ENCODE peak calls at places on chromosomes 3 and 15, in seven cellular contexts. One of them, this sample, is unnamed.

GRCh38 chr3:120338517-120338916 is 10.6 kb downstream of the LRRC58 start:
- DNase-seq in CD8-positive, alpha-beta memory T cell: no peak
- DNase-seq in amniotic stem cell: no peak
- DNase-seq in fibroblast of villous mesenchyme: no peak
- DNase-seq in GF-D8: no peak
- DNase-seq in stomach: no peak
- DNase-seq in stimulated activated CD4-positive, alpha-beta T cell treated with anti-CD3 and anti-CD28 coated beads, Interleukin-2, amount 100 ng/mL, for 48 hours: peak; percentile 6
- DNase-seq in this sample: no peak

GRCh38 chr3:183298708-183299153 is 45.7 kb downstream of the B3GNT5 start:
- DNase-seq in CD8-positive, alpha-beta memory T cell: no peak
- DNase-seq in amniotic stem cell: no peak
- DNase-seq in fibroblast of villous mesenchyme: peak; percentile 98
- DNase-seq in GF-D8: peak; percentile 79
- DNase-seq in stomach: no peak
- DNase-seq in stimulated activated CD4-positive, alpha-beta T cell treated with anti-CD3 and anti-CD28 coated beads, Interleukin-2, amount 100 ng/mL, for 48 hours: no peak
- DNase-seq in this sample: peak; percentile 70

GRCh38 chr3:42668793-42669217 is 15.3 kb downstream of the ZBTB47 start:
- DNase-seq in CD8-positive, alpha-beta memory T cell: no peak
- DNase-seq in amniotic stem cell: no peak
- DNase-seq in fibroblast of villous mesenchyme: no peak
- DNase-seq in GF-D8: no peak
- DNase-seq in stomach: no peak
- DNase-seq in stimulated activated CD4-positive, alpha-beta T cell treated with anti-CD3 and anti-CD28 coated beads, Interleukin-2, amount 100 ng/mL, for 48 hours: no peak
- DNase-seq in this sample: no peak

GRCh38 chr15:42079401-42079908 is 14.9 kb downstream of the PLA2G4D start:
- DNase-seq in CD8-positive, alpha-beta memory T cell: no peak
- DNase-seq in amniotic stem cell: no peak
- DNase-seq in fibroblast of villous mesenchyme: no peak
- DNase-seq in GF-D8: no peak
- DNase-seq in stomach: peak; percentile 21
- DNase-seq in stimulated activated CD4-positive, alpha-beta T cell treated with anti-CD3 and anti-CD28 coated beads, Interleukin-2, amount 100 ng/mL, for 48 hours: no peak
- DNase-seq in this sample: no peak

GRCh38 chr3:52010431-52010830 is 14.7 kb upstream of the RPL29 start:
- DNase-seq in CD8-positive, alpha-beta memory T cell: no peak
- DNase-seq in amniotic stem cell: no peak
- DNase-seq in fibroblast of villous mesenchyme: no peak
- DNase-seq in GF-D8: no peak
- DNase-seq in stomach: no peak
- DNase-seq in stimulated activated CD4-positive, alpha-beta T cell treated with anti-CD3 and anti-CD28 coated beads, Interleukin-2, amount 100 ng/mL, for 48 hours: no peak
- DNase-seq in this sample: no peak

GRCh38 chr3:14118400-14119165 is 6.1 kb downstream of the CHCHD4 start:
- DNase-seq in CD8-positive, alpha-beta memory T cell: no peak
- DNase-seq in amniotic stem cell: no peak
- DNase-seq in fibroblast of villous mesenchyme: peak; percentile 90
- DNase-seq in GF-D8: no peak
- DNase-seq in stomach: no peak
- DNase-seq in stimulated activated CD4-positive, alpha-beta T cell treated with anti-CD3 and anti-CD28 coated beads, Interleukin-2, amount 100 ng/mL, for 48 hours: no peak
- DNase-seq in this sample: no peak

GRCh38 chr3:13028010-13028821 is 45.0 kb downstream of the IQSEC1 start:
- DNase-seq in CD8-positive, alpha-beta memory T cell: no peak
- DNase-seq in amniotic stem cell: no peak
- DNase-seq in fibroblast of villous mesenchyme: no peak
- DNase-seq in GF-D8: no peak
- DNase-seq in stomach: no peak
- DNase-seq in stimulated activated CD4-positive, alpha-beta T cell treated with anti-CD3 and anti-CD28 coated beads, Interleukin-2, amount 100 ng/mL, for 48 hours: no peak
- DNase-seq in this sample: no peak

GRCh38 chr15:42149493-42150245 is 6.8 kb downstream of the PLA2G4F start:
- DNase-seq in CD8-positive, alpha-beta memory T cell: no peak
- DNase-seq in amniotic stem cell: no peak
- DNase-seq in fibroblast of villous mesenchyme: no peak
- DNase-seq in GF-D8: no peak
- DNase-seq in stomach: peak; percentile 21
- DNase-seq in stimulated activated CD4-positive, alpha-beta T cell treated with anti-CD3 and anti-CD28 coated beads, Interleukin-2, amount 100 ng/mL, for 48 hours: no peak
- DNase-seq in this sample: no peak

GRCh38 chr3:9870978-9871377 is 9.1 kb downstream of the CIDEC start:
- DNase-seq in CD8-positive, alpha-beta memory T cell: no peak
- DNase-seq in amniotic stem cell: peak; percentile 43
- DNase-seq in fibroblast of villous mesenchyme: peak; percentile 77
- DNase-seq in GF-D8: no peak
- DNase-seq in stomach: no peak
- DNase-seq in stimulated activated CD4-positive, alpha-beta T cell treated with anti-CD3 and anti-CD28 coated beads, Interleukin-2, amount 100 ng/mL, for 48 hours: no peak
- DNase-seq in this sample: no peak

GRCh38 chr3:61073532-61073931 is 177.7 kb downstream of the FHIT start:
- DNase-seq in CD8-positive, alpha-beta memory T cell: no peak
- DNase-seq in amniotic stem cell: no peak
- DNase-seq in fibroblast of villous mesenchyme: no peak
- DNase-seq in GF-D8: no peak
- DNase-seq in stomach: no peak
- DNase-seq in stimulated activated CD4-positive, alpha-beta T cell treated with anti-CD3 and anti-CD28 coated beads, Interleukin-2, amount 100 ng/mL, for 48 hours: no peak
- DNase-seq in this sample: no peak

GRCh38 chr15:89121414-89121813 is 33.2 kb downstream of the ABHD2 start:
- DNase-seq in CD8-positive, alpha-beta memory T cell: no peak
- DNase-seq in amniotic stem cell: no peak
- DNase-seq in fibroblast of villous mesenchyme: no peak
- DNase-seq in GF-D8: no peak
- DNase-seq in stomach: peak; percentile 56
- DNase-seq in stimulated activated CD4-positive, alpha-beta T cell treated with anti-CD3 and anti-CD28 coated beads, Interleukin-2, amount 100 ng/mL, for 48 hours: no peak
- DNase-seq in this sample: no peak

GRCh38 chr3:131655076-131655685 is 152.4 kb upstream of the MRPL3 start:
- DNase-seq in CD8-positive, alpha-beta memory T cell: no peak
- DNase-seq in amniotic stem cell: no peak
- DNase-seq in fibroblast of villous mesenchyme: no peak
- DNase-seq in GF-D8: no peak
- DNase-seq in stomach: no peak
- DNase-seq in stimulated activated CD4-positive, alpha-beta T cell treated with anti-CD3 and anti-CD28 coated beads, Interleukin-2, amount 100 ng/mL, for 48 hours: no peak
- DNase-seq in this sample: no peak

GRCh38 chr3:38459499-38460048 is 5.9 kb downstream of the ACVR2B start:
- DNase-seq in CD8-positive, alpha-beta memory T cell: no peak
- DNase-seq in amniotic stem cell: no peak
- DNase-seq in fibroblast of villous mesenchyme: no peak
- DNase-seq in GF-D8: no peak
- DNase-seq in stomach: no peak
- DNase-seq in stimulated activated CD4-positive, alpha-beta T cell treated with anti-CD3 and anti-CD28 coated beads, Interleukin-2, amount 100 ng/mL, for 48 hours: no peak
- DNase-seq in this sample: no peak

GRCh38 chr3:152317956-152318355 is 49.2 kb downstream of the MBNL1 start:
- DNase-seq in CD8-positive, alpha-beta memory T cell: no peak
- DNase-seq in amniotic stem cell: no peak
- DNase-seq in fibroblast of villous mesenchyme: peak; percentile 68
- DNase-seq in GF-D8: no peak
- DNase-seq in stomach: no peak
- DNase-seq in stimulated activated CD4-positive, alpha-beta T cell treated with anti-CD3 and anti-CD28 coated beads, Interleukin-2, amount 100 ng/mL, for 48 hours: no peak
- DNase-seq in this sample: no peak

GRCh38 chr3:16264174-16264707 is 502 bp downstream of the DPH3 start:
- DNase-seq in CD8-positive, alpha-beta memory T cell: no peak
- DNase-seq in amniotic stem cell: no peak
- DNase-seq in fibroblast of villous mesenchyme: no peak
- DNase-seq in GF-D8: no peak
- DNase-seq in stomach: no peak
- DNase-seq in stimulated activated CD4-positive, alpha-beta T cell treated with anti-CD3 and anti-CD28 coated beads, Interleukin-2, amount 100 ng/mL, for 48 hours: no peak
- DNase-seq in this sample: no peak

GRCh38 chr15:61069369-61070075 is 159.6 kb downstream of the RORA start:
- DNase-seq in CD8-positive, alpha-beta memory T cell: no peak
- DNase-seq in amniotic stem cell: no peak
- DNase-seq in fibroblast of villous mesenchyme: no peak
- DNase-seq in GF-D8: no peak
- DNase-seq in stomach: no peak
- DNase-seq in stimulated activated CD4-positive, alpha-beta T cell treated with anti-CD3 and anti-CD28 coated beads, Interleukin-2, amount 100 ng/mL, for 48 hours: no peak
- DNase-seq in this sample: no peak

GRCh38 chr3:138113309-138113708 is 2.1 kb downstream of the DZIP1L start:
- DNase-seq in CD8-positive, alpha-beta memory T cell: no peak
- DNase-seq in amniotic stem cell: no peak
- DNase-seq in fibroblast of villous mesenchyme: no peak
- DNase-seq in GF-D8: no peak
- DNase-seq in stomach: no peak
- DNase-seq in stimulated activated CD4-positive, alpha-beta T cell treated with anti-CD3 and anti-CD28 coated beads, Interleukin-2, amount 100 ng/mL, for 48 hours: no peak
- DNase-seq in this sample: no peak

GRCh38 chr3:28915711-28916481 is 365.0 kb upstream of the RBMS3 start:
- DNase-seq in CD8-positive, alpha-beta memory T cell: no peak
- DNase-seq in amniotic stem cell: no peak
- DNase-seq in fibroblast of villous mesenchyme: peak; percentile 95
- DNase-seq in GF-D8: no peak
- DNase-seq in stomach: peak; percentile 26
- DNase-seq in stimulated activated CD4-positive, alpha-beta T cell treated with anti-CD3 and anti-CD28 coated beads, Interleukin-2, amount 100 ng/mL, for 48 hours: no peak
- DNase-seq in this sample: peak; percentile 38

GRCh38 chr3:62607287-62608029 is 234.1 kb upstream of the FEZF2 start:
- DNase-seq in CD8-positive, alpha-beta memory T cell: no peak
- DNase-seq in amniotic stem cell: no peak
- DNase-seq in fibroblast of villous mesenchyme: peak; percentile 25
- DNase-seq in GF-D8: no peak
- DNase-seq in stomach: peak; percentile 59
- DNase-seq in stimulated activated CD4-positive, alpha-beta T cell treated with anti-CD3 and anti-CD28 coated beads, Interleukin-2, amount 100 ng/mL, for 48 hours: no peak
- DNase-seq in this sample: no peak

GRCh38 chr3:172446198-172446597 is 2.1 kb downstream of the GHSR start:
- DNase-seq in CD8-positive, alpha-beta memory T cell: no peak
- DNase-seq in amniotic stem cell: no peak
- DNase-seq in fibroblast of villous mesenchyme: no peak
- DNase-seq in GF-D8: no peak
- DNase-seq in stomach: no peak
- DNase-seq in stimulated activated CD4-positive, alpha-beta T cell treated with anti-CD3 and anti-CD28 coated beads, Interleukin-2, amount 100 ng/mL, for 48 hours: no peak
- DNase-seq in this sample: no peak

GRCh38 chr15:63048986-63049665 is 6.6 kb downstream of the TPM1 start:
- DNase-seq in CD8-positive, alpha-beta memory T cell: no peak
- DNase-seq in amniotic stem cell: no peak
- DNase-seq in fibroblast of villous mesenchyme: peak; percentile 58
- DNase-seq in GF-D8: no peak
- DNase-seq in stomach: peak; percentile 46
- DNase-seq in stimulated activated CD4-positive, alpha-beta T cell treated with anti-CD3 and anti-CD28 coated beads, Interleukin-2, amount 100 ng/mL, for 48 hours: no peak
- DNase-seq in this sample: peak; percentile 61

GRCh38 chr15:97168704-97169475 is 791.6 kb upstream of the ARRDC4 start:
- DNase-seq in CD8-positive, alpha-beta memory T cell: no peak
- DNase-seq in amniotic stem cell: no peak
- DNase-seq in fibroblast of villous mesenchyme: no peak
- DNase-seq in GF-D8: no peak
- DNase-seq in stomach: no peak
- DNase-seq in stimulated activated CD4-positive, alpha-beta T cell treated with anti-CD3 and anti-CD28 coated beads, Interleukin-2, amount 100 ng/mL, for 48 hours: no peak
- DNase-seq in this sample: no peak

GRCh38 chr3:73045391-73045790 is 16.1 kb upstream of the EBLN2 start:
- DNase-seq in CD8-positive, alpha-beta memory T cell: no peak
- DNase-seq in amniotic stem cell: no peak
- DNase-seq in fibroblast of villous mesenchyme: peak; percentile 39
- DNase-seq in GF-D8: no peak
- DNase-seq in stomach: no peak
- DNase-seq in stimulated activated CD4-positive, alpha-beta T cell treated with anti-CD3 and anti-CD28 coated beads, Interleukin-2, amount 100 ng/mL, for 48 hours: no peak
- DNase-seq in this sample: no peak

GRCh38 chr3:14322667-14323295 is 79.6 kb upstream of the SLC6A6 start:
- DNase-seq in CD8-positive, alpha-beta memory T cell: no peak
- DNase-seq in amniotic stem cell: no peak
- DNase-seq in fibroblast of villous mesenchyme: no peak
- DNase-seq in GF-D8: no peak
- DNase-seq in stomach: no peak
- DNase-seq in stimulated activated CD4-positive, alpha-beta T cell treated with anti-CD3 and anti-CD28 coated beads, Interleukin-2, amount 100 ng/mL, for 48 hours: no peak
- DNase-seq in this sample: no peak

GRCh38 chr3:11567516-11568467 is 75.9 kb downstream of the VGLL4 start:
- DNase-seq in CD8-positive, alpha-beta memory T cell: no peak
- DNase-seq in amniotic stem cell: peak; percentile 63
- DNase-seq in fibroblast of villous mesenchyme: peak; percentile 87
- DNase-seq in GF-D8: no peak
- DNase-seq in stomach: no peak
- DNase-seq in stimulated activated CD4-positive, alpha-beta T cell treated with anti-CD3 and anti-CD28 coated beads, Interleukin-2, amount 100 ng/mL, for 48 hours: no peak
- DNase-seq in this sample: no peak

GRCh38 chr15:77624868-77625267 is 7.8 kb downstream of the LINGO1 start:
- DNase-seq in CD8-positive, alpha-beta memory T cell: no peak
- DNase-seq in amniotic stem cell: no peak
- DNase-seq in fibroblast of villous mesenchyme: no peak
- DNase-seq in GF-D8: no peak
- DNase-seq in stomach: no peak
- DNase-seq in stimulated activated CD4-positive, alpha-beta T cell treated with anti-CD3 and anti-CD28 coated beads, Interleukin-2, amount 100 ng/mL, for 48 hours: no peak
- DNase-seq in this sample: no peak

GRCh38 chr3:186953011-186953487 is 22.7 kb downstream of the ST6GAL1 start:
- DNase-seq in CD8-positive, alpha-beta memory T cell: no peak
- DNase-seq in amniotic stem cell: no peak
- DNase-seq in fibroblast of villous mesenchyme: peak; percentile 10
- DNase-seq in GF-D8: peak; percentile 70
- DNase-seq in stomach: no peak
- DNase-seq in stimulated activated CD4-positive, alpha-beta T cell treated with anti-CD3 and anti-CD28 coated beads, Interleukin-2, amount 100 ng/mL, for 48 hours: peak; percentile 13
- DNase-seq in this sample: no peak

GRCh38 chr3:15512173-15512572 is 9.3 kb downstream of the COLQ start:
- DNase-seq in CD8-positive, alpha-beta memory T cell: no peak
- DNase-seq in amniotic stem cell: no peak
- DNase-seq in fibroblast of villous mesenchyme: peak; percentile 6
- DNase-seq in GF-D8: no peak
- DNase-seq in stomach: peak; percentile 69
- DNase-seq in stimulated activated CD4-positive, alpha-beta T cell treated with anti-CD3 and anti-CD28 coated beads, Interleukin-2, amount 100 ng/mL, for 48 hours: no peak
- DNase-seq in this sample: peak; percentile 8

GRCh38 chr3:52432225-52432624 is 12.7 kb downstream of the SEMA3G start:
- DNase-seq in CD8-positive, alpha-beta memory T cell: no peak
- DNase-seq in amniotic stem cell: no peak
- DNase-seq in fibroblast of villous mesenchyme: no peak
- DNase-seq in GF-D8: no peak
- DNase-seq in stomach: no peak
- DNase-seq in stimulated activated CD4-positive, alpha-beta T cell treated with anti-CD3 and anti-CD28 coated beads, Interleukin-2, amount 100 ng/mL, for 48 hours: no peak
- DNase-seq in this sample: no peak